ENCODE peak calls at places on chromosomes 3 and 15, in six cellular contexts. S is adrenal gland, H is heart left ventricle, Q is transverse colon, T is astrocyte of the spinal cord, O is HFFc6. L is an unnamed sample.

GRCh38 chr15:84818221-84819131 is 1.3 kb downstream of the ALPK3 start:
- DNase-seq in S (peak; percentile 73), H (peak; percentile 77), Q (no peak), T (peak; percentile 59), O (no peak), L (no peak)

GRCh38 chr3:159814161-159814560 is 174.5 kb upstream of the IL12A start:
- DNase-seq in S (no peak), H (no peak), Q (peak; percentile 68), T (no peak), O (peak; percentile 60), L (no peak)

GRCh38 chr3:28915711-28916481 is 365.0 kb upstream of the RBMS3 start:
- DNase-seq in S (no peak), H (peak; percentile 6), Q (peak; percentile 10), T (peak; percentile 75), O (peak; percentile 46), L (peak; percentile 32)

GRCh38 chr3:50652709-50653108 is 22.0 kb upstream of the DOCK3 start:
- DNase-seq in S (no peak), H (no peak), Q (peak; percentile 34), T (no peak), O (no peak), L (peak; percentile 23)

GRCh38 chr15:99962006-99962561 is 228.8 kb upstream of the LYSMD4 start:
- DNase-seq in S (peak; percentile 9), H (no peak), Q (no peak), T (no peak), O (no peak), L (no peak)

GRCh38 chr3:114496874-114497273 is 203.0 kb downstream of the TIGIT start:
- DNase-seq in S (peak; percentile 56), H (no peak), Q (no peak), T (peak; percentile 14), O (peak; percentile 37), L (no peak)

GRCh38 chr3:79063629-79064028 is 704.2 kb downstream of the ROBO1 start:
- DNase-seq in S (no peak), H (no peak), Q (no peak), T (no peak), O (no peak), L (no peak)

GRCh38 chr3:194814878-194815357 is 129.2 kb downstream of the FAM43A start:
- DNase-seq in S (no peak), H (peak; percentile 18), Q (no peak), T (no peak), O (no peak), L (no peak)

GRCh38 chr3:188842628-188843027 is 329.1 kb upstream of the TPRG1 start:
- DNase-seq in S (no peak), H (no peak), Q (no peak), T (no peak), O (no peak), L (no peak)

GRCh38 chr3:114899186-114899931 is 247.7 kb downstream of the ZBTB20 start:
- DNase-seq in S (peak; percentile 28), H (no peak), Q (peak; percentile 13), T (peak; percentile 14), O (no peak), L (no peak)

GRCh38 chr3:38738630-38739395 is 77.2 kb downstream of the SCN10A start:
- DNase-seq in S (peak; percentile 35), H (no peak), Q (peak; percentile 28), T (peak; percentile 37), O (peak; percentile 35), L (peak; percentile 71)

GRCh38 chr3:183108002-183108449 is 8.7 kb upstream of the MCCC1 start:
- DNase-seq in S (no peak), H (no peak), Q (no peak), T (no peak), O (no peak), L (no peak)

GRCh38 chr3:189498995-189499704 is 132.0 kb upstream of the TP63 start:
- DNase-seq in S (no peak), H (no peak), Q (no peak), T (no peak), O (no peak), L (no peak)

GRCh38 chr3:61667417-61668213 is 106.2 kb downstream of the PTPRG start:
- DNase-seq in S (no peak), H (no peak), Q (peak; percentile 33), T (no peak), O (no peak), L (no peak)

GRCh38 chr3:149020196-149020838 is 29.0 kb downstream of the GYG1 start:
- DNase-seq in S (no peak), H (no peak), Q (no peak), T (no peak), O (no peak), L (no peak)

GRCh38 chr3:5239602-5240001 is 52.1 kb downstream of the EDEM1 start:
- DNase-seq in S (no peak), H (no peak), Q (no peak), T (peak; percentile 37), O (no peak), L (no peak)

GRCh38 chr15:90877996-90878395 is 6.3 kb upstream of the FES start:
- DNase-seq in S (no peak), H (no peak), Q (no peak), T (no peak), O (no peak), L (no peak)

GRCh38 chr3:181006541-181006940 is 17.0 kb upstream of the DNAJC19 start:
- DNase-seq in S (no peak), H (no peak), Q (no peak), T (no peak), O (no peak), L (no peak)

GRCh38 chr3:135069406-135069805 is 274.3 kb downstream of the EPHB1 start:
- DNase-seq in S (no peak), H (no peak), Q (no peak), T (no peak), O (no peak), L (no peak)

GRCh38 chr3:8282541-8283165 is 219.0 kb upstream of the LMCD1 start:
- DNase-seq in S (no peak), H (no peak), Q (no peak), T (no peak), O (no peak), L (no peak)

GRCh38 chr3:158908187-158908762 is 106.4 kb downstream of the MFSD1 start:
- DNase-seq in S (no peak), H (no peak), Q (no peak), T (no peak), O (no peak), L (no peak)

GRCh38 chr3:126927846-126928245 is 55.1 kb upstream of the PLXNA1 start:
- DNase-seq in S (no peak), H (no peak), Q (no peak), T (peak; percentile 59), O (peak; percentile 31), L (no peak)
- TF ChIP-seq CTCF in S (no peak), H (no peak), Q (no peak), T (no peak), O (peak; percentile 20), L (no peak)

DNA sequence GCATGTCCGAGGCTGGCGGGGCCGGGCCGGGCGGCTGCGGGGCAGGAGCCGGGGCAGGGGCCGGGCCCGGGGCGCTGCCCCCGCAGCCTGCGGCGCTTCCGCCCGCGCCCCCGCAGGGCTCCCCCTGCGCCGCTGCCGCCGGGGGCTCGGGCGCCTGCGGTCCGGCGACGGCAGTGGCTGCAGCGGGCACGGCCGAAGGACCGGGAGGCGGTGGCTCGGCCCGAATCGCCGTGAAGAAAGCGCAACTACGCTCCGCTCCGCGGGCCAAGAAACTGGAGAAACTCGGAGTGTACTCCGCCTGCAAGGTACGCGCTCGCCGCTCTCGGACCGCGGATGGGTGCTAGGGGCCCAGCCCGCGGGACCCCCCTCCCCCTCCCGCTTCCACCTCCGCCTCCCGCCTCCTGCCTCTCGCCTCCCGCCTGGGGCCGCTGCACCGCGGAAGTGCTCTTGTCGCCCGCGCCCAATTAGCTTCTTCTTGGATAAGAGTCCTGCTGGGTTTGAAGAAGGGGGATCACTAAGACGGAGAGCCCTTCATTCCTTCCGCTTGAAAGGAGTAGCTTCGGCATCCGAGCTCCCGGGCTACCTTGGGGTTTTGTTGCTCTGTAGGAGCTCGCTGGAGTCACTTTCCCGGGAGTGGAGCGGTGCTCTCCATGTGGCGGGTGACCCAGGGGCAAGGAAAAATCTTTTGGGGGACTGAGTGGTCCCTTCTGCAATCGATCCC is 390 bp downstream of the KAT2B start:
- DNase-seq in S (peak; percentile 73), H (peak; percentile 82), Q (peak; percentile 85), T (peak; percentile 69), O (peak; percentile 67), L (peak; percentile 72)
- TF ChIP-seq CTCF in S (no peak), H (peak; percentile 25), Q (no peak), T (peak; percentile 15), O (peak; percentile 18), L (no peak)

GRCh38 chr15:43769584-43770228 is 7.1 kb downstream of the ELL3 start:
- DNase-seq in S (peak; percentile 53), H (peak; percentile 25), Q (peak; percentile 63), T (peak; percentile 58), O (peak; percentile 49), L (peak; percentile 73)
- TF ChIP-seq CTCF in S (peak; percentile 67), H (peak; percentile 72), Q (peak; percentile 83), T (peak; percentile 95), O (peak; percentile 87), L (peak; percentile 74)

GRCh38 chr15:51229907-51230328 is 108.5 kb downstream of the CYP19A1 start:
- DNase-seq in S (peak; percentile 28), H (no peak), Q (no peak), T (peak; percentile 30), O (peak; percentile 35), L (no peak)
- TF ChIP-seq CTCF in S (no peak), H (no peak), Q (no peak), T (peak; percentile 41), O (peak; percentile 72), L (peak; percentile 29)

DNA sequence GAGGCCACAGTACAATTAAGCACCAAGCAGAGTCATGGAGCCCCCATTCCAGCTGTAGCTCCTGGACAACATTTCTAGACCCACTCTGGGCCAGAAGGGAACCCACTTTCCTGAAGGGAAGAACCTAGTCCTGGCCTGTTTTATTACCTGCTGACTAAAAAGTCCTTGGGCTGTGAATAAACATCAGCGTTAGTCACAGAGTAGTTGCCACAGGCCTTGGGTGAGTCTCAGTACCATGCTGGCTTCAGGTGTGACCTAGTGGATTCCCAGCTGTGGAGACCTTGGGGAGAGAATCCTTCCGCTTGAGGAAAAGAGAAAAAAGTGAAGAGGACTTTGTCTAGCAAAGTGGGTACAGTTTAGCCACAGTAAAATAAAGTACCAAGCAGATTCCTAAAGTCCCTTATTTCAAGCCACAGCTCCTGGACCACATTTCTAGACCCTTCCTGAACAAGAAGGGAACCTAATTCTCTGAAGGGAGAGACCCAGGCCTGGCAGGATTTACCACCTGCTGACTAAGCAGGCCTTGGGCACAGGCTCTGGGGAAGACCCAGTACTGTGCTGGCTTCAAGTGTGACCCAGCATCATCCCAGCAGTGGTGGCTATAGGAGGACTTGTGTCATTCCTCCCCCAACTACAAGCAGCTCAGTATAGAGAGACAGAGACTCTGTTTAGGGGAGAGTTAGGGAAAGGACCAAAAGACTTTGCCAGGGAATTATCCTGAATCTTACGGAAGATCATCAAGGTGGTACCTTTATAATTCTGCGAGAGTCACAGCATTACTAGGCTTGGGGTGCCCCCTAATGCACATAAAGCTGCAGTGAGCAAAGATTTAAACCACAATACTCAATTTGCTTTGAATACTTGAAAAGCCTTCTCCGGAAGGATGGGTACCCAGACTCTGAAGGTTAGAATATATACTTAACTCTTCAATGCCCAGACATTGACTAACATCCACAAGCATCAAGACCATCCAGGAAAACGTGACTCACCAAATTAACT is 118.2 kb upstream of the KCNH8 start:
- DNase-seq in S (no peak), H (no peak), Q (no peak), T (no peak), O (no peak), L (no peak)
- TF ChIP-seq CTCF in S (no peak), H (peak; percentile 15), Q (no peak), T (no peak), O (no peak), L (no peak)

L was measured in nephron progenitor cell.